ENCODE peak calls at places on chromosomes 7 and 10, in eight cellular contexts. Z is SJSA1; P is GM23338; B is CD8-positive, alpha-beta T cell; M is uterus; W is fibroblast of lung; E is endothelial cell of umbilical vein; V is transverse colon. I is an unnamed sample. For H3K36me3 and H3K4me1, the result is how much of the 10 kb centered on the place peaks cover.

GRCh38 chr10:30995081-30995480 is 36.6 kb downstream of the ZNF438 start:
- DNase-seq in V (no peak), E (no peak), M (no peak), B (no peak), W (peak), Z (no peak), P (no peak), I (no peak)

GRCh38 chr7:36564500-36564899 is 159.8 kb downstream of the AOAH start:
- DNase-seq in W (no peak), B (no peak), M (no peak), V (no peak), E (no peak), Z (no peak), P (no peak), I (no peak)

GRCh38 chr7:69687739-69688431 is 89.6 kb downstream of the AUTS2 start:
- DNase-seq in E (no peak), V (no peak), B (no peak), M (no peak), Z (no peak), P (no peak), W (no peak), I (no peak)

GRCh38 chr10:75335983-75336382 is 65.6 kb downstream of the ZNF503 start:
- DNase-seq in B (no peak), W (no peak), V (no peak), P (no peak), Z (no peak), E (no peak), M (no peak), I (no peak)

GRCh38 chr10:62769574-62770242 is 34.8 kb upstream of the ADO start:
- DNase-seq in W (peak), M (no peak), E (no peak), Z (no peak), P (peak), B (no peak), V (no peak), I (no peak)

GRCh38 chr7:99133766-99134564 is 9.9 kb downstream of the SMURF1 start:
- DNase-seq in V (no peak), M (no peak), B (no peak), Z (no peak), E (no peak), W (no peak), P (no peak), I (no peak)

GRCh38 chr7:6179620-6180343 is 92.6 kb downstream of the CYTH3 start:
- DNase-seq in M (no peak), W (no peak), B (no peak), E (no peak), P (no peak), Z (no peak), V (no peak), I (no peak)

GRCh38 chr10:75658496-75658895 is 227.1 kb downstream of the LRMDA start:
- DNase-seq in M (no peak), E (no peak), V (no peak), P (no peak), Z (no peak), W (no peak), B (no peak), I (no peak)

GRCh38 chr7:151673216-151673615 is 153.5 kb upstream of the RHEB start:
- DNase-seq in E (no peak), B (no peak), V (no peak), P (no peak), Z (no peak), W (no peak), M (no peak), I (no peak)

GRCh38 chr10:21195149-21195731 is 298.1 kb upstream of the NEBL start:
- DNase-seq in V (peak), P (no peak), W (no peak), E (no peak), Z (no peak), B (no peak), M (no peak), I (no peak)

GRCh38 chr10:32329061-32329460 is 17.9 kb downstream of the EPC1 start:
- DNase-seq in B (no peak), P (no peak), V (no peak), E (no peak), Z (no peak), M (no peak), W (no peak), I (no peak)

GRCh38 chr7:80060218-80060806 is 74.3 kb upstream of the GNAI1 start:
- DNase-seq in M (no peak), B (no peak), V (no peak), P (peak), W (peak), Z (no peak), E (peak), I (no peak)

GRCh38 chr10:86711237-86711956 is 43.1 kb downstream of the LDB3 start:
- DNase-seq in Z (peak), P (peak), E (peak), M (peak), V (peak), B (peak), W (peak), I (peak)

GRCh38 chr7:152674860-152675760 is 831 bp downstream of the XRCC2 start:
- DNase-seq in P (peak), Z (peak), M (no peak), W (peak), V (no peak), E (peak), B (no peak), I (no peak)

GRCh38 chr7:15737586-15737985 is 51.1 kb upstream of the MEOX2 start:
- DNase-seq in Z (no peak), W (no peak), M (no peak), E (peak), P (peak), V (no peak), B (no peak), I (no peak)

GRCh38 chr7:26284995-26285632 is 6.5 kb upstream of the SNX10 start:
- DNase-seq in M (no peak), V (no peak), P (peak), W (no peak), E (no peak), Z (no peak), B (no peak), I (no peak)

GRCh38 chr10:69392481-69393000 is 24.2 kb downstream of the TACR2 start:
- DNase-seq in P (peak), Z (peak), M (peak), B (peak), W (peak), V (peak), E (peak), I (peak)

GRCh38 chr7:101465131-101465530 is 102.5 kb downstream of the COL26A1 start:
- DNase-seq in P (no peak), E (no peak), Z (no peak), V (no peak), B (no peak), M (no peak), W (no peak), I (no peak)

GRCh38 chr10:63116452-63117072 is 16.6 kb upstream of the NRBF2 start:
- DNase-seq in W (no peak), E (no peak), V (no peak), Z (no peak), P (no peak), B (no peak), M (no peak), I (no peak)

GRCh38 chr7:159065852-159066480 is 78.7 kb downstream of the VIPR2 start:
- DNase-seq in P (no peak), B (no peak), M (no peak), W (no peak), V (no peak), Z (no peak), E (no peak), I (no peak)

GRCh38 chr7:92693519-92693918 is 103.3 kb upstream of the FAM133B start:
- DNase-seq in E (no peak), Z (no peak), P (no peak), B (no peak), V (no peak), M (no peak), W (no peak), I (no peak)
- H3K36me3 ChIP-seq in E (under half), Z (under half), P (under half), B (under half), V (under half), M (under half), W (under half), I (under half)

GRCh38 chr7:76303057-76303828 is 770 bp downstream of the HSPB1 start:
- DNase-seq in Z (peak), B (peak), V (peak), P (peak), W (peak), M (peak), E (peak), I (peak)

GRCh38 chr7:76302299-76303056 is at the start of gene HSPB1:
- DNase-seq in W (peak), Z (peak), P (peak), V (peak), E (peak), B (no peak), M (peak), I (peak)

GRCh38 chr7:76300210-76300731 is 2.2 kb upstream of the HSPB1 start:
- DNase-seq in P (no peak), E (peak), W (peak), B (no peak), V (peak), Z (no peak), M (peak), I (no peak)

GRCh38 chr7:76301000-76301399 is 1.5 kb upstream of the HSPB1 start:
- DNase-seq in V (no peak), B (no peak), M (no peak), E (no peak), Z (no peak), W (no peak), P (no peak), I (no peak)

DNA sequence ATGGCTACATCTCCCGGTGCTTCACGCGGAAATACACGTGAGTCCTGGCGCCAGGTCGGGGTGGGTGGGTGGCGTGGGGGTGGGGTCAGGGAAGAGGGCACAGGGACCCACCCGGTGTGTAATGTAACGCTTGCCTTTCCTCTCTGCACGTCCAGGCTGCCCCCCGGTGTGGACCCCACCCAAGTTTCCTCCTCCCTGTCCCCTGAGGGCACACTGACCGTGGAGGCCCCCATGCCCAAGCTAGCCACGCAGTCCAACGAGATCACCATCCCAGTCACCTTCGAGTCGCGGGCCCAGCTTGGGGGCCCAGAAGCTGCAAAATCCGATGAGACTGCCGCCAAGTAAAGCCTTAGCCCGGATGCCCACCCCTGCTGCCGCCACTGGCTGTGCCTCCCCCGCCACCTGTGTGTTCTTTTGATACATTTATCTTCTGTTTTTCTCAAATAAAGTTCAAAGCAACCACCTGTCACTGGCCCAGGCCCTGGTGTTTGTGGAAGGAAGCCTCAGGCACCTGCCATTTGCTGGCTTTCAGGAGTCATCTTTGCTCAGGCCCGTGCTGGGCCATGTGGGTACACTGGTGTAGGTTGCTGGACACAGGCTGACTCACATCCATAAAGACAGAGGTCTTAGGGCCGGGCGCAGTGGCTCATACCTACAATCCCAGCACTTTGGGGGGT is 1.5 kb downstream of the HSPB1 start:
- DNase-seq in Z (no peak), E (peak), W (no peak), V (no peak), M (no peak), P (no peak), B (no peak), I (no peak)
- H3K4me1 ChIP-seq in Z (under half), E (under half), W (under half), V (under half), M (under half), P (under half), B (under half), I (under half)

DNA sequence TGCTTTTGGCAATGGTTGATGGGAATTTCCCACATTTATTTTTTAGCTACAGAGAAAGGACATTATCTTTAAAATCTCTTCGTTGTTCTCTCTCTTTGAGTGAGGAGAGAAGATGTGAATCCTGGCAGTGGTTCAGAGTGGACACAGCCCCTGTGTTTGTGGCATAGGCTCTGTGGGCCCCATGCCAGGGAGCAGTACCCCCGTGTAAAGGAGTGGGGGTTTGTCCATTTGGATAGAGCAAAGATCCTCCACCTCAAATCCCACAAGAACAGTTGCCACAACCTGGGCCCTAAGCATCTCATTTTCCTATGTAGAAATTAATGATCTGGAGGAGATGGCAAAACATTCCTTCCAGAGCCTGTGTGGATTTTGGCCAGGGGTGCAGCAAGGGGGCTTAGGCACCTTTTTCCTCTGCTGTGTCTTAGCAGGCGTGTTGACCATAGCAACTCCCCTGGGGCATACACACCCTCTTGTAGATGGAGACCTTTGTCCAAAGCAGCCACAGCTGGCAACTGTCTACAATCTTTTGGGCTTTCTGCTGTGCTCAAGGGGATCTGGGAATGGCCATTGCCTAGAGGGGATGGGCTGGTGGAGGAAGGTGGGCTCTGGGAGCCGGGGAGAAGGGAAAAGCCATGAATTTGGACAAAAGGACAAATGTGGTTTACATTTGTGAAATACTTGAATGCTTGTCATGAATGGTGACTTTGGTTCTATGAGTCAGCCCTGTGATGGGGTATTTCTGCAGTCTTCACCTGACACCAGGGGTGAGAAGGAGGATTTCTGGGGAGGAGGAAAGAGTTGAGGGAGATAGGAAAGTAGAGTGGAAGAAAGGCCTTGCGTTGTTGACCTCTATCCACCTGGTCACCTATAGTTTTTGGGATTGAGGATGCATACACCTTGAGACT is 92.0 kb downstream of the TCF7L2 start:
- DNase-seq in M (no peak), P (no peak), Z (no peak), B (no peak), V (no peak), W (no peak), E (no peak), I (peak)
- H3K36me3 ChIP-seq in M (under half), P (under half), Z (under half), B (under half), V (under half), W (under half), E (under half), I (under half)

GRCh38 chr10:119265691-119266090 is 58.3 kb downstream of the GRK5 start:
- DNase-seq in W (no peak), B (no peak), V (no peak), P (no peak), E (no peak), M (no peak), Z (no peak), I (no peak)

GRCh38 chr10:119269737-119270136 is 62.4 kb downstream of the GRK5 start:
- DNase-seq in W (no peak), B (no peak), Z (no peak), V (no peak), M (no peak), P (no peak), E (no peak), I (no peak)

GRCh38 chr10:119268871-119269506 is 61.6 kb downstream of the GRK5 start:
- DNase-seq in M (no peak), P (no peak), B (peak), Z (no peak), W (no peak), V (no peak), E (peak), I (no peak)

GRCh38 chr10:119268428-119268827 is 61.1 kb downstream of the GRK5 start:
- DNase-seq in V (no peak), E (no peak), W (no peak), M (no peak), P (no peak), B (no peak), Z (no peak), I (no peak)

DNA sequence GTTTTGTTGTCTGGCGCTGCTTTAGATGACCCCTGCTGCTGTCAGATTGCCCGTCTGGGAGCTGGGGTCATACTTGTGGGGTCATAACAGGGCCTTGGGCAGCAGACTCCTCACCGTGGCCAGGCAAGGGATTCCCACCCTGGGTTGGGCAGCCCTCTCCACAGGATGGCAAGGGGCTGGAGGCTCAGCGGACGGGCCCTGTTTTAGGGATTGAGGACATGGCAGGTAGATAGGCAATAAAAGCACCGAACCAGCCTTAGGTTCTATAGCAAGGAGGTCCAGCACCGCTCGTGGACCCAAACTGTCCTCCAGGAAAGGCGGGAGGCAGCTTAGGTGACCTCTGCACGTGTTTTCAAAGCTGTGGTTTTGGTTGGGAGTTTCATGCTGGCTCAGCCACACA is 60.0 kb downstream of the GRK5 start:
- DNase-seq in P (no peak), W (no peak), V (no peak), Z (no peak), M (no peak), E (no peak), B (no peak), I (no peak)
- H3K4me1 ChIP-seq in P (under half), W (under half), V (under half), Z (under half), M (under half), E (under half), B (under half), I (half or more)

GRCh38 chr7:130303127-130303526 is 10.2 kb downstream of the CPA4 start:
- DNase-seq in M (no peak), E (no peak), P (no peak), V (no peak), B (no peak), W (no peak), Z (no peak), I (no peak)
- H3K36me3 ChIP-seq in M (under half), E (under half), P (under half), V (under half), B (under half), W (under half), Z (under half), I (under half)

GRCh38 chr7:74453321-74454011 is at the start of gene GTF2IRD1:
- DNase-seq in B (no peak), Z (peak), W (peak), M (peak), E (peak), P (peak), V (peak), I (no peak)

GRCh38 chr7:74457007-74457406 is 3.3 kb downstream of the GTF2IRD1 start:
- DNase-seq in W (no peak), Z (no peak), M (no peak), P (no peak), E (no peak), V (no peak), B (no peak), I (no peak)

GRCh38 chr7:74455933-74456332 is 2.2 kb downstream of the GTF2IRD1 start:
- DNase-seq in E (no peak), W (peak), B (no peak), Z (no peak), P (no peak), V (no peak), M (no peak), I (no peak)

GRCh38 chr7:74454059-74454947 is 597 bp downstream of the GTF2IRD1 start:
- DNase-seq in V (no peak), E (no peak), M (peak), Z (no peak), W (no peak), B (no peak), P (no peak), I (no peak)

GRCh38 chr7:74454948-74455804 is 1.5 kb downstream of the GTF2IRD1 start:
- DNase-seq in E (no peak), P (no peak), Z (no peak), B (no peak), W (no peak), V (peak), M (no peak), I (no peak)
- H3K4me1 ChIP-seq in E (under half), P (under half), Z (under half), B (under half), W (under half), V (under half), M (under half), I (under half)